ENCODE peak calls at places on chromosomes 1 and 21, in five cellular contexts. C is neural crest cell, F is AG08396, Y is NCI-H2227 treated with DMSO at 0.1 percent for 48 hours, E is NCI-H2081. A is an unnamed sample.

GRCh38 chr1:228016653-228017355 is 10.0 kb downstream of the WNT3A start:
- DNase-seq in C (no peak), F (peak), Y (no peak), E (no peak), A (no peak)

GRCh38 chr1:24443241-24443656 is 27.6 kb downstream of the NIPAL3 start:
- DNase-seq in E (peak), C (no peak), F (no peak), Y (no peak), A (no peak)

GRCh38 chr1:25017436-25018109 is 87.5 kb upstream of the RUNX3 start:
- DNase-seq in C (no peak), E (no peak), Y (no peak), F (no peak), A (no peak)

GRCh38 chr1:3348196-3348865 is 106.1 kb upstream of the ARHGEF16 start:
- DNase-seq in C (no peak), E (no peak), F (no peak), Y (no peak), A (no peak)

GRCh38 chr1:88867743-88868521 is 23.4 kb downstream of the GTF2B start:
- DNase-seq in C (no peak), E (no peak), F (peak), Y (no peak), A (no peak)

GRCh38 chr1:174742805-174743653 is 256.7 kb upstream of the CACYBP start:
- DNase-seq in E (no peak), C (no peak), Y (no peak), F (no peak), A (no peak)

GRCh38 chr21:45270306-45270821 is 17.3 kb downstream of the POFUT2 start:
- DNase-seq in F (no peak), C (no peak), E (no peak), Y (no peak), A (no peak)

GRCh38 chr1:185864331-185864730 is 130.1 kb downstream of the HMCN1 start:
- DNase-seq in E (no peak), C (no peak), Y (no peak), F (no peak), A (no peak)

GRCh38 chr1:1591452-1591851 is 8.5 kb downstream of the FNDC10 start:
- DNase-seq in C (no peak), F (no peak), Y (no peak), E (no peak), A (no peak)

GRCh38 chr1:110515896-110516295 is 3.1 kb downstream of the KCNA10 start:
- DNase-seq in E (no peak), F (no peak), Y (no peak), C (no peak), A (no peak)

GRCh38 chr1:93997756-93998155 is 88.5 kb upstream of the GCLM start:
- DNase-seq in C (no peak), E (no peak), Y (no peak), F (no peak), A (no peak)

GRCh38 chr1:1124508-1124785 is 8.6 kb upstream of the C1orf159 start:
- DNase-seq in F (no peak), C (no peak), Y (no peak), E (no peak), A (no peak)

GRCh38 chr1:12064073-12064969 is 1.2 kb downstream of the TNFRSF8 start:
- DNase-seq in E (no peak), F (no peak), C (no peak), Y (no peak), A (no peak)

A was measured in NCI-H1694.